ENCODE peak calls at places on chromosomes 5 and 9, in eight cellular contexts. One of them, this sample, is unnamed.

GRCh38 chr5:171388816-171389168 is 1.1 kb downstream of the NPM1 start:
- DNase-seq in retinal pigment epithelial cell: no peak
- DNase-seq in A549: no peak
- DNase-seq in epithelial cell of esophagus: no peak
- DNase-seq in heart right ventricle: no peak
- DNase-seq in CD4-positive, alpha-beta T cell: no peak
- DNase-seq in cardiac muscle cell: no peak
- DNase-seq in SK-N-SH: no peak
- DNase-seq in this sample: no peak

GRCh38 chr9:129595323-129595741 is 25.6 kb downstream of the C9orf50 start:
- DNase-seq in retinal pigment epithelial cell: no peak
- DNase-seq in SK-N-SH: no peak
- DNase-seq in CD4-positive, alpha-beta T cell: no peak
- DNase-seq in A549: no peak
- DNase-seq in heart right ventricle: no peak
- DNase-seq in cardiac muscle cell: peak
- DNase-seq in epithelial cell of esophagus: peak
- DNase-seq in this sample: no peak

GRCh38 chr5:91089758-91090157 is 293.4 kb downstream of the ARRDC3 start:
- DNase-seq in CD4-positive, alpha-beta T cell: no peak
- DNase-seq in cardiac muscle cell: no peak
- DNase-seq in heart right ventricle: no peak
- DNase-seq in A549: no peak
- DNase-seq in retinal pigment epithelial cell: peak
- DNase-seq in epithelial cell of esophagus: peak
- DNase-seq in SK-N-SH: no peak
- DNase-seq in this sample: no peak

GRCh38 chr5:135209495-135209837 is 175.4 kb upstream of the PITX1 start:
- DNase-seq in retinal pigment epithelial cell: no peak
- DNase-seq in epithelial cell of esophagus: no peak
- DNase-seq in cardiac muscle cell: no peak
- DNase-seq in A549: no peak
- DNase-seq in heart right ventricle: no peak
- DNase-seq in SK-N-SH: no peak
- DNase-seq in CD4-positive, alpha-beta T cell: no peak
- DNase-seq in this sample: peak

GRCh38 chr9:119639287-119639955 is 270.2 kb upstream of the BRINP1 start:
- DNase-seq in A549: no peak
- DNase-seq in SK-N-SH: peak
- DNase-seq in heart right ventricle: no peak
- DNase-seq in CD4-positive, alpha-beta T cell: no peak
- DNase-seq in epithelial cell of esophagus: peak
- DNase-seq in cardiac muscle cell: no peak
- DNase-seq in retinal pigment epithelial cell: no peak
- DNase-seq in this sample: no peak

GRCh38 chr5:13606051-13606450 is 338.4 kb downstream of the DNAH5 start:
- DNase-seq in heart right ventricle: no peak
- DNase-seq in cardiac muscle cell: no peak
- DNase-seq in retinal pigment epithelial cell: no peak
- DNase-seq in CD4-positive, alpha-beta T cell: no peak
- DNase-seq in A549: peak
- DNase-seq in SK-N-SH: no peak
- DNase-seq in epithelial cell of esophagus: peak
- DNase-seq in this sample: no peak

GRCh38 chr5:39376293-39376714 is 12.0 kb upstream of the C9 start:
- DNase-seq in A549: peak
- DNase-seq in retinal pigment epithelial cell: peak
- DNase-seq in epithelial cell of esophagus: peak
- DNase-seq in CD4-positive, alpha-beta T cell: no peak
- DNase-seq in SK-N-SH: peak
- DNase-seq in cardiac muscle cell: peak
- DNase-seq in heart right ventricle: peak
- DNase-seq in this sample: no peak

GRCh38 chr9:28179893-28180292 is 606.6 kb upstream of the C9orf72 start:
- DNase-seq in A549: no peak
- DNase-seq in CD4-positive, alpha-beta T cell: no peak
- DNase-seq in SK-N-SH: peak
- DNase-seq in heart right ventricle: no peak
- DNase-seq in epithelial cell of esophagus: no peak
- DNase-seq in cardiac muscle cell: no peak
- DNase-seq in retinal pigment epithelial cell: no peak
- DNase-seq in this sample: no peak

DNA sequence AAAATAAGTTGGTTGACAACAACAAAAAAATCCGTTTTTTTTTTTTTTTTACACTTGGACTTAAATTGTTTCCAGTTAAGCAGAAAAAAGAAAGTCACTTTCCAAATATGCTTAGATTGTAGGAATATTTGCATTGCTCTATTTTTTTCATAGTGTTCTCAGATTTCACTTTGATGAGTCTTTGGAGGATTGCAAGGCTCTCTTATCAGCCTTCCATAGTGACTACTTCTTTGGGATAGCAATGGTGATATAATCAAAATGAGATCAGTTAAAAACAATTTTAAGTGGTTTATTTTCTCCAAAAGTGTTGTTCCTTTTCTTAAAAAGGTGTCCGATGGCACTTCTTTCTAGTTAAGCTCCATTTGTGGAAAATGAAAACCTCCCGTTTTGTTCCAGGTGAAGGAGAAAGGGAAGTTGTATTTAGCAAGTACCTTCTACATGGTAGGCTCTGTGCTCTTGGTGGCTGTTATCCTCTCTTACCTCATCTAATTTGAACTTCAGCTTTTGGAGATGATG is 3.9 kb downstream of the RASGRF2 start:
- DNase-seq in cardiac muscle cell: no peak
- DNase-seq in A549: no peak
- DNase-seq in CD4-positive, alpha-beta T cell: no peak
- DNase-seq in epithelial cell of esophagus: no peak
- DNase-seq in retinal pigment epithelial cell: no peak
- DNase-seq in SK-N-SH: no peak
- DNase-seq in heart right ventricle: no peak
- DNase-seq in this sample: no peak
- TF ChIP-seq CTCF in cardiac muscle cell: no peak
- TF ChIP-seq CTCF in A549: no peak
- TF ChIP-seq CTCF in CD4-positive, alpha-beta T cell: no peak
- TF ChIP-seq CTCF in epithelial cell of esophagus: no peak
- TF ChIP-seq CTCF in retinal pigment epithelial cell: no peak
- TF ChIP-seq CTCF in SK-N-SH: no peak
- TF ChIP-seq CTCF in heart right ventricle: no peak
- TF ChIP-seq CTCF in this sample: no peak

GRCh38 chr5:60590172-60590571 is 109.8 kb downstream of the DEPDC1B start:
- DNase-seq in epithelial cell of esophagus: no peak
- DNase-seq in CD4-positive, alpha-beta T cell: no peak
- DNase-seq in retinal pigment epithelial cell: no peak
- DNase-seq in SK-N-SH: no peak
- DNase-seq in cardiac muscle cell: no peak
- DNase-seq in A549: no peak
- DNase-seq in heart right ventricle: no peak
- DNase-seq in this sample: no peak

GRCh38 chr5:60585618-60586017 is 114.3 kb downstream of the DEPDC1B start:
- DNase-seq in epithelial cell of esophagus: no peak
- DNase-seq in CD4-positive, alpha-beta T cell: no peak
- DNase-seq in retinal pigment epithelial cell: no peak
- DNase-seq in cardiac muscle cell: no peak
- DNase-seq in SK-N-SH: no peak
- DNase-seq in heart right ventricle: no peak
- DNase-seq in A549: no peak
- DNase-seq in this sample: no peak

GRCh38 chr5:60584304-60584703 is 115.7 kb downstream of the DEPDC1B start:
- DNase-seq in SK-N-SH: no peak
- DNase-seq in A549: no peak
- DNase-seq in heart right ventricle: no peak
- DNase-seq in retinal pigment epithelial cell: no peak
- DNase-seq in CD4-positive, alpha-beta T cell: no peak
- DNase-seq in cardiac muscle cell: no peak
- DNase-seq in epithelial cell of esophagus: no peak
- DNase-seq in this sample: no peak

GRCh38 chr5:60583598-60583997 is 116.4 kb downstream of the DEPDC1B start:
- DNase-seq in heart right ventricle: no peak
- DNase-seq in A549: no peak
- DNase-seq in CD4-positive, alpha-beta T cell: no peak
- DNase-seq in retinal pigment epithelial cell: no peak
- DNase-seq in epithelial cell of esophagus: peak
- DNase-seq in SK-N-SH: peak
- DNase-seq in cardiac muscle cell: no peak
- DNase-seq in this sample: no peak

DNA sequence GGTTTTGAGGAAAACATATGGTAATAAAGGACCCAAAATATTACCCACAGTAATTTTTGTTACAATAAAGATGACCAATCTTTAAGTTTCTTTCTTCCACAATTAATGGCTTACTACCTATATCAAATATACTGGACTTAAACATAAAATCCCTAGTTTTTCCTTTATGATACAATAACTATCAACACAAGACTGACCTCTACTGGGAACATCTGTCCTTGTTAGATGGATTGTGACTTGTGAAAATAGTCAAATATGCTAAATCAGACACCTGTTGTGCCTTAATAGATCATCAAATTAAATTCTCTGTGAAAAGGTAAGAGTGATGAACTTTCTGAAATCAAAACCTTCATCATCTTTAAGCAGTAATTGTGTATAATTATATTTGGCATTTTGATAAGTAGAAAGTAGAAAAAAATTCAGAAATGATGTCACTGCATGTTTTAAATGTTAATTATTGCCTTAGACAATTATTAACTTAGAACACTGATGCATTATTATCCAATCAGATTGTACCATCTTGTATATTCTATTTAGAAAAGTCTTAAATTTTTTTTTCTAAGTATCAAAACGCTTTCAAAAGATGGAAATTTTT is 113.6 kb downstream of the DEPDC1B start:
- DNase-seq in A549: no peak
- DNase-seq in CD4-positive, alpha-beta T cell: no peak
- DNase-seq in retinal pigment epithelial cell: no peak
- DNase-seq in epithelial cell of esophagus: peak
- DNase-seq in heart right ventricle: no peak
- DNase-seq in cardiac muscle cell: peak
- DNase-seq in SK-N-SH: peak
- DNase-seq in this sample: no peak
- TF ChIP-seq CTCF in A549: peak
- TF ChIP-seq CTCF in CD4-positive, alpha-beta T cell: no peak
- TF ChIP-seq CTCF in retinal pigment epithelial cell: peak
- TF ChIP-seq CTCF in epithelial cell of esophagus: peak
- TF ChIP-seq CTCF in heart right ventricle: peak
- TF ChIP-seq CTCF in cardiac muscle cell: peak
- TF ChIP-seq CTCF in SK-N-SH: peak
- TF ChIP-seq CTCF in this sample: peak

GRCh38 chr5:149268928-149269557 is 2.6 kb upstream of the AFAP1L1 start:
- DNase-seq in CD4-positive, alpha-beta T cell: no peak
- DNase-seq in SK-N-SH: peak
- DNase-seq in heart right ventricle: no peak
- DNase-seq in retinal pigment epithelial cell: no peak
- DNase-seq in cardiac muscle cell: peak
- DNase-seq in A549: peak
- DNase-seq in epithelial cell of esophagus: peak
- DNase-seq in this sample: no peak

GRCh38 chr5:149264432-149265069 is 7.1 kb upstream of the AFAP1L1 start:
- DNase-seq in retinal pigment epithelial cell: no peak
- DNase-seq in SK-N-SH: peak
- DNase-seq in heart right ventricle: no peak
- DNase-seq in epithelial cell of esophagus: peak
- DNase-seq in cardiac muscle cell: no peak
- DNase-seq in A549: peak
- DNase-seq in CD4-positive, alpha-beta T cell: peak
- DNase-seq in this sample: peak

GRCh38 chr5:149267241-149267973 is 4.3 kb upstream of the AFAP1L1 start:
- DNase-seq in CD4-positive, alpha-beta T cell: no peak
- DNase-seq in epithelial cell of esophagus: peak
- DNase-seq in retinal pigment epithelial cell: no peak
- DNase-seq in A549: no peak
- DNase-seq in heart right ventricle: no peak
- DNase-seq in cardiac muscle cell: no peak
- DNase-seq in SK-N-SH: no peak
- DNase-seq in this sample: no peak

GRCh38 chr5:149262315-149262714 is 9.3 kb upstream of the AFAP1L1 start:
- DNase-seq in epithelial cell of esophagus: peak
- DNase-seq in A549: no peak
- DNase-seq in cardiac muscle cell: no peak
- DNase-seq in SK-N-SH: no peak
- DNase-seq in retinal pigment epithelial cell: no peak
- DNase-seq in heart right ventricle: no peak
- DNase-seq in CD4-positive, alpha-beta T cell: no peak
- DNase-seq in this sample: no peak

DNA sequence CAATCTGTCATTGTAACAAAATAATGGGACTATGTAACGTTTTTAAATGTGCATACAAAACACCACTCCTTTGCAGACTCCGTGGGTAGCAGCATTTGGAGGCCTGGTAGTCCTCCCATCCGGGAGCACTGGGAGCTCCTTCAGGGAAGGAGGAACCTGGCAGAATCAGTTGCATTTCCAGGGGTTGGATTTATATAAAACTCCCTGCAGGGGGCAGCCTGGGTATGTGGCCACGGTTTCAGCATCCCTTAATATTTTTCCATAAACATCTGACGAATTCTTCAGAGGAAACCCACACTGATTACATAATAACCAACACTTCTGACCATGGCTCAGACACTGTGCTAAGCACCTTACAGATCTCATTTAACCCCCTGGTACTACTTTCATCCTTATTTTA is 6.1 kb upstream of the AFAP1L1 start:
- DNase-seq in A549: peak
- DNase-seq in heart right ventricle: peak
- DNase-seq in epithelial cell of esophagus: peak
- DNase-seq in SK-N-SH: peak
- DNase-seq in cardiac muscle cell: peak
- DNase-seq in retinal pigment epithelial cell: no peak
- DNase-seq in CD4-positive, alpha-beta T cell: no peak
- DNase-seq in this sample: no peak
- TF ChIP-seq CTCF in A549: peak
- TF ChIP-seq CTCF in heart right ventricle: peak
- TF ChIP-seq CTCF in epithelial cell of esophagus: peak
- TF ChIP-seq CTCF in SK-N-SH: peak
- TF ChIP-seq CTCF in cardiac muscle cell: peak
- TF ChIP-seq CTCF in retinal pigment epithelial cell: peak
- TF ChIP-seq CTCF in CD4-positive, alpha-beta T cell: no peak
- TF ChIP-seq CTCF in this sample: peak

GRCh38 chr5:5315068-5315835 is 107.2 kb upstream of the ICE1 start:
- DNase-seq in epithelial cell of esophagus: no peak
- DNase-seq in cardiac muscle cell: no peak
- DNase-seq in SK-N-SH: no peak
- DNase-seq in CD4-positive, alpha-beta T cell: no peak
- DNase-seq in A549: no peak
- DNase-seq in retinal pigment epithelial cell: peak
- DNase-seq in heart right ventricle: no peak
- DNase-seq in this sample: no peak

GRCh38 chr5:5318426-5319205 is 103.9 kb upstream of the ICE1 start:
- DNase-seq in retinal pigment epithelial cell: peak
- DNase-seq in SK-N-SH: peak
- DNase-seq in cardiac muscle cell: no peak
- DNase-seq in heart right ventricle: no peak
- DNase-seq in CD4-positive, alpha-beta T cell: no peak
- DNase-seq in A549: no peak
- DNase-seq in epithelial cell of esophagus: no peak
- DNase-seq in this sample: no peak

GRCh38 chr5:5320062-5320805 is 102.2 kb upstream of the ICE1 start:
- DNase-seq in CD4-positive, alpha-beta T cell: no peak
- DNase-seq in cardiac muscle cell: no peak
- DNase-seq in epithelial cell of esophagus: no peak
- DNase-seq in heart right ventricle: no peak
- DNase-seq in retinal pigment epithelial cell: no peak
- DNase-seq in A549: no peak
- DNase-seq in SK-N-SH: no peak
- DNase-seq in this sample: no peak

GRCh38 chr5:5316333-5316732 is 106.1 kb upstream of the ICE1 start:
- DNase-seq in CD4-positive, alpha-beta T cell: no peak
- DNase-seq in heart right ventricle: no peak
- DNase-seq in epithelial cell of esophagus: no peak
- DNase-seq in SK-N-SH: no peak
- DNase-seq in retinal pigment epithelial cell: no peak
- DNase-seq in A549: no peak
- DNase-seq in cardiac muscle cell: no peak
- DNase-seq in this sample: no peak

GRCh38 chr5:5317976-5318375 is 104.5 kb upstream of the ICE1 start:
- DNase-seq in CD4-positive, alpha-beta T cell: no peak
- DNase-seq in SK-N-SH: no peak
- DNase-seq in epithelial cell of esophagus: no peak
- DNase-seq in heart right ventricle: no peak
- DNase-seq in retinal pigment epithelial cell: no peak
- DNase-seq in cardiac muscle cell: no peak
- DNase-seq in A549: no peak
- DNase-seq in this sample: no peak
- TF ChIP-seq CTCF in CD4-positive, alpha-beta T cell: no peak
- TF ChIP-seq CTCF in SK-N-SH: no peak
- TF ChIP-seq CTCF in epithelial cell of esophagus: no peak
- TF ChIP-seq CTCF in heart right ventricle: no peak
- TF ChIP-seq CTCF in retinal pigment epithelial cell: no peak
- TF ChIP-seq CTCF in cardiac muscle cell: no peak
- TF ChIP-seq CTCF in A549: no peak
- TF ChIP-seq CTCF in this sample: no peak

This sample was measured in progenitor cell of endocrine pancreas.